ENCODE peak calls at places on chromosomes 6 and 20, in four cellular contexts. Z is amygdala, A is naive B cell, R is mucosa of descending colon. T is an unnamed sample.

GRCh38 chr6:139965393-139965792 is 590.9 kb upstream of the CITED2 start:
- DNase-seq in Z (no peak), R (no peak), A (no peak), T (no peak)

GRCh38 chr6:128580224-128581110 is 60.1 kb upstream of the PTPRK start:
- DNase-seq in R (no peak), A (no peak), Z (no peak), T (no peak)

GRCh38 chr20:5001174-5002076 is at the start of gene SLC23A2:
- DNase-seq in Z (peak), A (peak), R (peak), T (peak)

GRCh38 chr6:160261991-160262718 is 3.5 kb upstream of the SLC22A2 start:
- DNase-seq in Z (no peak), R (no peak), A (no peak), T (peak)

GRCh38 chr6:16543491-16543890 is 217.8 kb downstream of the ATXN1 start:
- DNase-seq in A (no peak), Z (no peak), R (no peak), T (no peak)

GRCh38 chr6:139695361-139695760 is 320.9 kb upstream of the CITED2 start:
- DNase-seq in Z (no peak), A (no peak), R (no peak), T (no peak)

GRCh38 chr6:157428418-157429202 is 47.6 kb downstream of the ZDHHC14 start:
- DNase-seq in Z (no peak), A (no peak), R (no peak), T (peak)

GRCh38 chr20:59124326-59125029 is 39.1 kb upstream of the ZNF831 start:
- DNase-seq in Z (no peak), R (no peak), A (peak), T (no peak)

GRCh38 chr20:19688031-19688806 is 69.8 kb upstream of the RIN2 start:
- DNase-seq in Z (peak), A (no peak), R (peak), T (peak)

GRCh38 chr20:20710847-20711315 is 1.6 kb downstream of the RALGAPA2 start:
- DNase-seq in R (peak), A (peak), Z (no peak), T (no peak)

GRCh38 chr6:52180787-52181558 is 5.2 kb upstream of the IL17A start:
- DNase-seq in R (no peak), Z (no peak), A (no peak), T (no peak)

GRCh38 chr6:3196770-3197169 is 30.7 kb downstream of the TUBB2B start:
- DNase-seq in R (no peak), Z (no peak), A (no peak), T (no peak)

GRCh38 chr6:21595951-21596378 is 2.4 kb downstream of the SOX4 start:
- DNase-seq in A (peak), R (no peak), Z (peak), T (no peak)

GRCh38 chr20:47546184-47547033 is 44.7 kb downstream of the NCOA3 start:
- DNase-seq in Z (no peak), A (no peak), R (no peak), T (peak)

GRCh38 chr6:37188962-37189510 is 19.1 kb downstream of the PIM1 start:
- DNase-seq in R (no peak), A (no peak), Z (no peak), T (peak)

GRCh38 chr6:6982663-6983062 is 125.1 kb upstream of the RREB1 start:
- DNase-seq in Z (no peak), A (no peak), R (no peak), T (no peak)

GRCh38 chr20:375265-375889 is 5.2 kb upstream of the TRIB3 start:
- DNase-seq in Z (no peak), A (no peak), R (no peak), T (no peak)

GRCh38 chr20:62646851-62647520 is 4.7 kb downstream of the SLCO4A1 start:
- DNase-seq in R (peak), A (no peak), Z (no peak), T (no peak)

GRCh38 chr20:36004045-36004444 is 35.7 kb downstream of the CNBD2 start:
- DNase-seq in R (no peak), Z (no peak), A (no peak), T (peak)

GRCh38 chr20:38094373-38094775 is 60.8 kb downstream of the RPRD1B start:
- DNase-seq in Z (no peak), A (peak), R (peak), T (peak)

GRCh38 chr6:75932067-75932466 is 140.4 kb downstream of the IMPG1 start:
- DNase-seq in Z (peak), R (peak), A (no peak), T (peak)

GRCh38 chr20:34689486-34689885 is 12.6 kb upstream of the PIGU start:
- DNase-seq in R (no peak), Z (no peak), A (no peak), T (peak)

GRCh38 chr6:79985128-79985527 is 19.3 kb upstream of the TTK start:
- DNase-seq in R (no peak), Z (no peak), A (no peak), T (no peak)

GRCh38 chr6:37177950-37178517 is 8.1 kb downstream of the PIM1 start:
- DNase-seq in Z (no peak), R (no peak), A (no peak), T (no peak)

GRCh38 chr6:1485678-1486077 is 96.3 kb downstream of the FOXF2 start:
- DNase-seq in A (no peak), R (no peak), Z (no peak), T (peak)

GRCh38 chr20:24871429-24872213 is 77.4 kb upstream of the CST7 start:
- DNase-seq in Z (no peak), R (no peak), A (no peak), T (no peak)

GRCh38 chr6:110781522-110782200 is 33.6 kb downstream of the CDK19 start:
- DNase-seq in R (no peak), Z (no peak), A (no peak), T (no peak)

GRCh38 chr6:26269406-26270120 is 95.4 kb upstream of the BTN3A2 start:
- DNase-seq in R (no peak), Z (no peak), A (no peak), T (peak)

GRCh38 chr6:127516676-127517273 is 2.4 kb downstream of the MTCL3 start:
- DNase-seq in R (peak), Z (no peak), A (peak), T (peak)